ENCODE peak calls at places on chromosomes 5 and 9, in five cellular contexts. P is retinal pigment epithelial cell, J is fibroblast of the conjunctiva, T is WTC11, Z is activated B cell treated with CpG ODN at 0.5 μM for 24 hours. Q is an unnamed sample.

GRCh38 chr9:97059661-97060060 is 20.7 kb upstream of the CTSV start:
- DNase-seq in P (no peak), T (no peak), J (no peak), Z (no peak), Q (no peak)

GRCh38 chr5:16935271-16936149 is 578 bp downstream of the MYO10 start:
- DNase-seq in T (peak), J (no peak), P (no peak), Z (peak), Q (peak)

GRCh38 chr5:173094012-173094661 is 38.0 kb downstream of the CREBRF start:
- DNase-seq in Z (no peak), P (peak), J (no peak), T (no peak), Q (no peak)

GRCh38 chr9:5265939-5266338 is 34.7 kb downstream of the INSL4 start:
- DNase-seq in J (no peak), Z (no peak), T (peak), P (no peak), Q (peak)

GRCh38 chr5:113236536-113237308 is 198.1 kb downstream of the TSSK1B start:
- DNase-seq in Z (no peak), P (no peak), T (no peak), J (no peak), Q (no peak)

GRCh38 chr9:136267261-136268111 is 21.9 kb upstream of the QSOX2 start:
- DNase-seq in T (peak), Z (peak), J (peak), P (peak), Q (peak)

GRCh38 chr5:14675865-14676300 is 11.4 kb downstream of the OTULIN start:
- DNase-seq in P (no peak), T (no peak), J (no peak), Z (no peak), Q (no peak)

GRCh38 chr9:108811944-108812343 is 43.8 kb downstream of the ACTL7B start:
- DNase-seq in T (no peak), P (no peak), J (no peak), Z (no peak), Q (no peak)

GRCh38 chr5:142186821-142187594 is 78.4 kb downstream of the NDFIP1 start:
- DNase-seq in Z (no peak), J (no peak), T (no peak), P (no peak), Q (peak)

GRCh38 chr9:120693609-120694008 is 20.7 kb downstream of the MEGF9 start:
- DNase-seq in P (no peak), T (no peak), J (no peak), Z (no peak), Q (no peak)

GRCh38 chr9:14865206-14865605 is 45.0 kb downstream of the FREM1 start:
- DNase-seq in T (no peak), J (no peak), P (no peak), Z (no peak), Q (no peak)

GRCh38 chr5:124477577-124477976 is 268.9 kb downstream of the ZNF608 start:
- DNase-seq in T (no peak), P (no peak), Z (no peak), J (no peak), Q (no peak)